ENCODE peak calls at places on chromosomes 3 and 15, in five cellular contexts. C is GM03348; O is RCC 7860; S is stimulated activated CD4-positive, alpha-beta T cell treated with anti-CD3 and anti-CD28 coated beads, Interleukin-1b, Interleukin-23, amount 100 ng/mL, for 24 hours; M is glutamatergic neuron. V is an unnamed sample.

GRCh38 chr3:13461169-13462124 is 18.7 kb upstream of the HDAC11 start:
- DNase-seq in C (peak), O (peak), M (peak), S (peak), V (peak)

GRCh38 chr3:188916934-188917391 is 254.8 kb upstream of the TPRG1 start:
- DNase-seq in O (no peak), S (no peak), C (no peak), M (no peak), V (no peak)

GRCh38 chr3:188037965-188038581 is 115.9 kb upstream of the LPP start:
- DNase-seq in M (no peak), O (peak), C (no peak), S (no peak), V (peak)

GRCh38 chr3:12286927-12287726 is 1.7 kb upstream of the PPARG start:
- DNase-seq in M (peak), C (no peak), O (no peak), S (no peak), V (peak)

GRCh38 chr15:22974745-22975144 is 5.4 kb downstream of the CYFIP1 start:
- DNase-seq in S (no peak), O (no peak), C (no peak), M (no peak), V (no peak)

GRCh38 chr15:69976366-69976994 is 121.2 kb downstream of the TLE3 start:
- DNase-seq in O (peak), M (no peak), C (peak), S (peak), V (peak)

GRCh38 chr3:73461582-73461981 is 163.2 kb downstream of the PDZRN3 start:
- DNase-seq in C (peak), M (no peak), S (no peak), O (no peak), V (no peak)

GRCh38 chr15:57527382-57528091 is 64.2 kb upstream of the MYZAP start:
- DNase-seq in S (no peak), O (peak), C (peak), M (peak), V (peak)

GRCh38 chr3:50246517-50246954 is 10.5 kb downstream of the GNAI2 start:
- DNase-seq in M (no peak), O (peak), S (peak), C (peak), V (peak)

GRCh38 chr3:190384241-190384863 is 3.6 kb upstream of the CLDN16 start:
- DNase-seq in O (peak), M (no peak), S (no peak), C (peak), V (peak)

GRCh38 chr3:147419062-147419701 is 10.0 kb downstream of the ZIC1 start:
- DNase-seq in C (peak), O (no peak), M (peak), S (no peak), V (peak)

GRCh38 chr3:150419959-150420358 is 11.9 kb downstream of the TSC22D2 start:
- DNase-seq in S (no peak), M (no peak), C (no peak), O (no peak), V (no peak)

GRCh38 chr3:96863129-96863740 is 48.8 kb downstream of the EPHA6 start:
- DNase-seq in M (peak), S (no peak), O (peak), C (peak), V (no peak)

GRCh38 chr3:17025594-17026139 is 140.9 kb downstream of the PLCL2 start:
- DNase-seq in S (no peak), C (no peak), O (no peak), M (no peak), V (no peak)

GRCh38 chr15:45099549-45100165 is 14.3 kb downstream of the DUOX2 start:
- DNase-seq in C (no peak), O (no peak), M (no peak), S (no peak), V (no peak)

GRCh38 chr3:71694358-71694999 is 30.7 kb downstream of the EIF4E3 start:
- DNase-seq in M (no peak), O (peak), S (no peak), C (peak), V (no peak)

GRCh38 chr3:74862501-74862900 is 248.0 kb upstream of the CNTN3 start:
- DNase-seq in M (no peak), O (no peak), C (peak), S (no peak), V (no peak)

GRCh38 chr3:195907730-195908438 is 467 bp downstream of the TNK2 start:
- DNase-seq in C (no peak), O (peak), S (no peak), M (no peak), V (peak)

GRCh38 chr15:40280260-40281056 is 2.4 kb downstream of the ANKRD63 start:
- DNase-seq in S (no peak), C (no peak), O (no peak), M (no peak), V (no peak)

GRCh38 chr3:106635271-106635670 is 742.0 kb upstream of the CCDC54 start:
- DNase-seq in C (peak), M (no peak), S (no peak), O (peak), V (peak)

GRCh38 chr15:36644156-36644896 is 64.9 kb downstream of the CDIN1 start:
- DNase-seq in C (no peak), S (no peak), O (no peak), M (no peak), V (no peak)

GRCh38 chr15:65334586-65335231 is 30.2 kb downstream of the RNU5B-1 start:
- DNase-seq in M (peak), S (no peak), O (peak), C (no peak), V (peak)

GRCh38 chr3:171393032-171393744 is 67.0 kb downstream of the TNIK start:
- DNase-seq in O (no peak), C (no peak), M (no peak), S (no peak), V (peak)

GRCh38 chr15:94670436-94671034 is 439.2 kb downstream of the MCTP2 start:
- DNase-seq in S (no peak), O (peak), C (peak), M (no peak), V (peak)

GRCh38 chr3:13406200-13406599 is 13.9 kb downstream of the NUP210 start:
- DNase-seq in S (no peak), M (no peak), C (no peak), O (no peak), V (no peak)

GRCh38 chr3:126500016-126500415 is 17.6 kb downstream of the UROC1 start:
- DNase-seq in M (no peak), O (no peak), C (no peak), S (no peak), V (no peak)

GRCh38 chr15:89462198-89462912 is 34.0 kb downstream of the RHCG start:
- DNase-seq in S (no peak), O (no peak), M (no peak), C (no peak), V (peak)

GRCh38 chr3:111621535-111621934 is 26.4 kb upstream of the ZBED2 start:
- DNase-seq in M (peak), O (peak), S (no peak), C (no peak), V (peak)

GRCh38 chr3:47356201-47356600 is 24.6 kb upstream of the PTPN23 start:
- DNase-seq in O (no peak), S (no peak), C (no peak), M (no peak), V (no peak)

GRCh38 chr3:79885407-79885806 is 117.6 kb upstream of the ROBO1 start:
- DNase-seq in M (no peak), C (no peak), S (no peak), O (no peak), V (no peak)

GRCh38 chr3:127749787-127750225 is 72.5 kb downstream of the MGLL start:
- DNase-seq in S (no peak), O (no peak), M (no peak), C (no peak), V (no peak)

GRCh38 chr3:195117978-195118581 is 152.9 kb downstream of the XXYLT1 start:
- DNase-seq in O (no peak), M (no peak), S (no peak), C (no peak), V (peak)

V was measured in Daoy.